ENCODE peak calls at places on chromosomes 1 and 21, in ten cellular contexts. S, C, Y, X, J, R, U, E, I and B are unnamed samples.

GRCh38 chr1:93516164-93516563 is 68.2 kb downstream of the FNBP1L start:
- DNase-seq in J (peak), R (no peak), Y (no peak), I (no peak), U (peak), S (no peak), C (no peak), X (no peak), E (peak), B (no peak)

GRCh38 chr1:204171751-204172178 is 5.6 kb upstream of the REN start:
- DNase-seq in I (no peak), Y (no peak), S (peak), E (no peak), X (no peak), C (no peak), J (peak), R (no peak), U (peak), B (peak)

GRCh38 chr1:206578115-206578935 is 33.9 kb downstream of the EIF2D start:
- DNase-seq in E (no peak), R (no peak), I (no peak), J (no peak), X (no peak), U (no peak), S (no peak), C (no peak), Y (no peak), B (peak)

GRCh38 chr1:15303912-15304311 is 56.9 kb downstream of the FHAD1 start:
- DNase-seq in E (no peak), U (no peak), C (no peak), R (no peak), I (no peak), J (no peak), Y (no peak), S (no peak), X (no peak), B (no peak)

GRCh38 chr1:93437976-93438605 is 9.8 kb upstream of the FNBP1L start:
- DNase-seq in R (peak), U (peak), I (peak), E (no peak), J (peak), C (no peak), S (no peak), Y (peak), X (peak), B (peak)

GRCh38 chr1:6317101-6317760 is 56.3 kb upstream of the GPR153 start:
- DNase-seq in S (no peak), Y (no peak), J (no peak), I (peak), C (no peak), R (no peak), U (peak), X (peak), E (no peak), B (peak)

GRCh38 chr1:153768316-153769126 is 6.7 kb upstream of the SLC27A3 start:
- DNase-seq in E (no peak), I (no peak), C (no peak), Y (no peak), U (no peak), X (no peak), R (no peak), J (no peak), S (no peak), B (no peak)

GRCh38 chr21:39707316-39707715 is 37.7 kb upstream of the IGSF5 start:
- DNase-seq in I (no peak), E (no peak), R (no peak), Y (no peak), C (no peak), U (no peak), S (no peak), J (no peak), X (no peak), B (no peak)

GRCh38 chr21:33267250-33267649 is 1.1 kb downstream of the IL10RB start:
- DNase-seq in X (no peak), Y (no peak), J (no peak), C (no peak), S (no peak), I (no peak), E (no peak), U (no peak), R (no peak), B (peak)

GRCh38 chr1:195701149-195701548 is 907.1 kb downstream of the KCNT2 start:
- DNase-seq in C (no peak), U (no peak), I (no peak), J (no peak), X (no peak), Y (no peak), S (no peak), E (no peak), R (no peak), B (no peak)

GRCh38 chr1:197042676-197043341 is 24.3 kb downstream of the F13B start:
- DNase-seq in X (no peak), E (no peak), J (no peak), Y (no peak), S (no peak), C (no peak), R (no peak), U (no peak), I (no peak), B (no peak)

GRCh38 chr1:217506878-217507277 is 124.0 kb downstream of the GPATCH2 start:
- DNase-seq in X (no peak), U (peak), R (no peak), C (no peak), I (no peak), S (no peak), J (no peak), Y (no peak), E (no peak), B (peak)

GRCh38 chr1:10549919-10550656 is 75.3 kb downstream of the PEX14 start:
- DNase-seq in C (no peak), I (no peak), U (no peak), J (no peak), R (no peak), X (no peak), E (no peak), Y (no peak), S (no peak), B (no peak)

GRCh38 chr1:167043752-167044488 is 46.3 kb downstream of the GPA33 start:
- DNase-seq in C (peak), E (peak), U (peak), R (peak), X (no peak), S (no peak), Y (peak), I (peak), J (peak), B (peak)

GRCh38 chr1:19452221-19452663 is 33.1 kb downstream of the CAPZB start:
- DNase-seq in C (no peak), U (no peak), I (peak), J (no peak), X (no peak), E (no peak), Y (no peak), S (no peak), R (no peak), B (peak)

GRCh38 chr1:119959836-119960235 is 63.5 kb upstream of the ADAM30 start:
- DNase-seq in J (peak), R (no peak), E (no peak), C (no peak), U (no peak), I (no peak), S (no peak), X (no peak), Y (no peak), B (no peak)

GRCh38 chr1:119000371-119001180 is 12.4 kb upstream of the TBX15 start:
- DNase-seq in X (no peak), E (no peak), J (no peak), I (no peak), Y (no peak), C (no peak), R (no peak), U (no peak), S (no peak), B (peak)

GRCh38 chr21:30168086-30168485 is 1.5 kb upstream of the CLDN17 start:
- DNase-seq in R (no peak), X (no peak), J (no peak), S (no peak), U (peak), Y (no peak), I (no peak), E (no peak), C (no peak), B (no peak)

GRCh38 chr1:34742667-34743270 is 12.1 kb upstream of the GJB5 start:
- DNase-seq in C (peak), X (peak), E (peak), S (peak), I (peak), J (peak), R (peak), U (peak), Y (peak), B (peak)

GRCh38 chr1:63731117-63732043 is 42.4 kb upstream of the ROR1 start:
- DNase-seq in R (no peak), E (no peak), Y (peak), U (peak), S (peak), J (peak), X (peak), C (no peak), I (peak), B (peak)

GRCh38 chr1:19436716-19437476 is 48.4 kb downstream of the CAPZB start:
- DNase-seq in S (no peak), R (no peak), J (no peak), X (no peak), I (no peak), C (no peak), Y (no peak), U (peak), E (no peak), B (peak)

GRCh38 chr1:201072149-201072548 is 40.1 kb downstream of the CACNA1S start:
- DNase-seq in U (peak), E (no peak), J (peak), C (no peak), I (no peak), Y (no peak), X (no peak), S (no peak), R (no peak), B (peak)

GRCh38 chr21:29342394-29342957 is 43.8 kb downstream of the BACH1 start:
- DNase-seq in J (peak), X (peak), S (peak), R (no peak), I (peak), Y (no peak), U (peak), C (peak), E (no peak), B (peak)

GRCh38 chr1:220682901-220683576 is 7.1 kb upstream of the C1orf115 start:
- DNase-seq in E (no peak), X (no peak), U (no peak), C (no peak), R (no peak), Y (no peak), I (no peak), S (no peak), J (peak), B (no peak)

GRCh38 chr1:185929759-185930158 is 195.6 kb downstream of the HMCN1 start:
- DNase-seq in U (no peak), J (peak), E (no peak), R (no peak), I (no peak), X (no peak), S (no peak), Y (no peak), C (no peak), B (peak)

GRCh38 chr1:115274467-115274866 is 63.6 kb downstream of the NGF start:
- DNase-seq in U (no peak), C (no peak), E (no peak), Y (no peak), I (no peak), S (no peak), X (no peak), R (no peak), J (no peak), B (no peak)

GRCh38 chr1:229408458-229409037 is 25.3 kb downstream of the ACTA1 start:
- DNase-seq in E (no peak), Y (no peak), C (no peak), R (peak), I (peak), U (no peak), J (no peak), X (no peak), S (no peak), B (peak)